ENCODE peak calls at places on chromosome 1, in five cellular contexts. One of them, this sample, is unnamed.

GRCh38 chr1:26704629-26705028 is 8.8 kb downstream of the ARID1A start:
- DNase-seq in heart left ventricle: no peak
- DNase-seq in testis: no peak
- DNase-seq in left ventricle myocardium inferior: no peak
- DNase-seq in thyroid gland: no peak
- DNase-seq in this sample: no peak

GRCh38 chr1:212628056-212628455 is 19.5 kb downstream of the ATF3 start:
- DNase-seq in heart left ventricle: no peak
- DNase-seq in testis: no peak
- DNase-seq in left ventricle myocardium inferior: no peak
- DNase-seq in thyroid gland: no peak
- DNase-seq in this sample: no peak

GRCh38 chr1:116988248-116988647 is 13.3 kb upstream of the CD101 start:
- DNase-seq in heart left ventricle: peak; percentile 37
- DNase-seq in testis: no peak
- DNase-seq in left ventricle myocardium inferior: peak; percentile 38
- DNase-seq in thyroid gland: no peak
- DNase-seq in this sample: no peak

GRCh38 chr1:48471103-48471502 is 901 bp downstream of the SPATA6 start:
- DNase-seq in heart left ventricle: no peak
- DNase-seq in testis: no peak
- DNase-seq in left ventricle myocardium inferior: no peak
- DNase-seq in thyroid gland: no peak
- DNase-seq in this sample: peak; percentile 25

GRCh38 chr1:114176366-114176765 is 22.7 kb upstream of the SYT6 start:
- DNase-seq in heart left ventricle: no peak
- DNase-seq in testis: no peak
- DNase-seq in left ventricle myocardium inferior: no peak
- DNase-seq in thyroid gland: no peak
- DNase-seq in this sample: no peak

GRCh38 chr1:225418059-225418458 is 9.8 kb downstream of the LBR start:
- DNase-seq in heart left ventricle: no peak
- DNase-seq in testis: no peak
- DNase-seq in left ventricle myocardium inferior: no peak
- DNase-seq in thyroid gland: no peak
- DNase-seq in this sample: no peak

GRCh38 chr1:99766378-99766800 is at the start of gene FRRS1:
- DNase-seq in heart left ventricle: peak; percentile 46
- DNase-seq in testis: peak; percentile 77
- DNase-seq in left ventricle myocardium inferior: peak; percentile 57
- DNase-seq in thyroid gland: peak; percentile 79
- DNase-seq in this sample: peak; percentile 59

GRCh38 chr1:220886470-220887201 is 7.4 kb downstream of the HLX start:
- DNase-seq in heart left ventricle: no peak
- DNase-seq in testis: no peak
- DNase-seq in left ventricle myocardium inferior: no peak
- DNase-seq in thyroid gland: no peak
- DNase-seq in this sample: no peak

GRCh38 chr1:233242827-233243483 is 52.6 kb downstream of the PCNX2 start:
- DNase-seq in heart left ventricle: no peak
- DNase-seq in testis: no peak
- DNase-seq in left ventricle myocardium inferior: no peak
- DNase-seq in thyroid gland: no peak
- DNase-seq in this sample: no peak

GRCh38 chr1:242033331-242033956 is 34.5 kb upstream of the MAP1LC3C start:
- DNase-seq in heart left ventricle: no peak
- DNase-seq in testis: peak; percentile 62
- DNase-seq in left ventricle myocardium inferior: no peak
- DNase-seq in thyroid gland: no peak
- DNase-seq in this sample: no peak

GRCh38 chr1:210418863-210419641 is 90.3 kb downstream of the HHAT start:
- DNase-seq in heart left ventricle: no peak
- DNase-seq in testis: no peak
- DNase-seq in left ventricle myocardium inferior: no peak
- DNase-seq in thyroid gland: no peak
- DNase-seq in this sample: no peak

GRCh38 chr1:175823401-175823800 is 80.0 kb upstream of the TNR start:
- DNase-seq in heart left ventricle: no peak
- DNase-seq in testis: no peak
- DNase-seq in left ventricle myocardium inferior: no peak
- DNase-seq in thyroid gland: no peak
- DNase-seq in this sample: no peak

GRCh38 chr1:197995408-197996258 is 78.5 kb downstream of the LHX9 start:
- DNase-seq in heart left ventricle: no peak
- DNase-seq in testis: no peak
- DNase-seq in left ventricle myocardium inferior: no peak
- DNase-seq in thyroid gland: no peak
- DNase-seq in this sample: no peak

GRCh38 chr1:65079941-65080340 is 68.1 kb upstream of the AK4 start:
- DNase-seq in heart left ventricle: no peak
- DNase-seq in testis: no peak
- DNase-seq in left ventricle myocardium inferior: no peak
- DNase-seq in thyroid gland: no peak
- DNase-seq in this sample: no peak

GRCh38 chr1:155081472-155082300 is 3.0 kb downstream of the EFNA3 start:
- DNase-seq in heart left ventricle: no peak
- DNase-seq in testis: no peak
- DNase-seq in left ventricle myocardium inferior: no peak
- DNase-seq in thyroid gland: no peak
- DNase-seq in this sample: no peak
- H3K4me3 ChIP-seq in heart left ventricle: peak overlapping the region; percentile 36
- H3K4me3 ChIP-seq in testis: peak overlapping the region; percentile 36
- H3K4me3 ChIP-seq in left ventricle myocardium inferior: peak overlapping the region; percentile 52
- H3K4me3 ChIP-seq in thyroid gland: peak overlapping the region; percentile 7
- H3K4me3 ChIP-seq in this sample: peak overlapping the region; percentile 14

DNA sequence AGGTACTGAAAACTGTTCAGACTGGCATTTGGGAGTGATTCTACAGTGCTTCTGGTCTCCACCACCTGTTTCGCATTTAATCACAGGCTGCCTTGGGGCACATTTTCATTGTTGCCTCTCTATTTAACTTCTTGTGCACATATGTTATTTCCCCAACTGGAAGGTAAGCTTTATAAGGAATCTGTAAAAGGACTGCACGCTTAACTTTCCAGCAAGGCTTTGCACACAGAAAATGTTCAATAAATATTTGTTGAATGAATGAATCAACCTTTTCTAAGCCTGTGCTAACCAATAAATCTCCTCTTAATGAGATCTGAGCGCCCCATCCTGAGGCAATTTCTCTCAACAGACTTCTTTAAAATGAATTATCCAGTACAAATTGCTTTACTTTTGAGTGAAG is 84.3 kb upstream of the ARHGAP29 start:
- DNase-seq in heart left ventricle: no peak
- DNase-seq in testis: no peak
- DNase-seq in left ventricle myocardium inferior: no peak
- DNase-seq in thyroid gland: no peak
- DNase-seq in this sample: no peak
- H3K27me3 ChIP-seq in heart left ventricle: peaks cover 2% of the 10 kb centered on the region
- H3K27me3 ChIP-seq in testis: no peaks in the 10 kb centered on the region
- H3K27me3 ChIP-seq in left ventricle myocardium inferior: no peaks in the 10 kb centered on the region
- H3K27me3 ChIP-seq in thyroid gland: no peaks in the 10 kb centered on the region
- H3K27me3 ChIP-seq in this sample: no peaks in the 10 kb centered on the region

GRCh38 chr1:27858072-27858948 is 14.0 kb upstream of the THEMIS2 start:
- DNase-seq in heart left ventricle: peak; percentile 75
- DNase-seq in testis: peak; percentile 92
- DNase-seq in left ventricle myocardium inferior: peak; percentile 82
- DNase-seq in thyroid gland: peak; percentile 97
- DNase-seq in this sample: peak; percentile 77
- H3K4me3 ChIP-seq in heart left ventricle: no peak overlapping the region
- H3K4me3 ChIP-seq in testis: no peak overlapping the region
- H3K4me3 ChIP-seq in left ventricle myocardium inferior: no peak overlapping the region
- H3K4me3 ChIP-seq in thyroid gland: no peak overlapping the region
- H3K4me3 ChIP-seq in this sample: no peak overlapping the region

GRCh38 chr1:112716133-112716720 is 1.1 kb upstream of the PPM1J start:
- DNase-seq in heart left ventricle: peak; percentile 85
- DNase-seq in testis: peak; percentile 92
- DNase-seq in left ventricle myocardium inferior: peak; percentile 81
- DNase-seq in thyroid gland: peak; percentile 89
- DNase-seq in this sample: peak; percentile 75
- H3K27me3 ChIP-seq in heart left ventricle: peaks cover 5% of the 10 kb centered on the region
- H3K27me3 ChIP-seq in testis: no peaks in the 10 kb centered on the region
- H3K27me3 ChIP-seq in left ventricle myocardium inferior: peaks cover 16% of the 10 kb centered on the region
- H3K27me3 ChIP-seq in thyroid gland: no peaks in the 10 kb centered on the region
- H3K27me3 ChIP-seq in this sample: no peaks in the 10 kb centered on the region

GRCh38 chr1:201053155-201053860 is 29.8 kb upstream of the KIF21B start:
- DNase-seq in heart left ventricle: no peak
- DNase-seq in testis: no peak
- DNase-seq in left ventricle myocardium inferior: no peak
- DNase-seq in thyroid gland: no peak
- DNase-seq in this sample: no peak
- H3K4me3 ChIP-seq in heart left ventricle: no peak overlapping the region
- H3K4me3 ChIP-seq in testis: no peak overlapping the region
- H3K4me3 ChIP-seq in left ventricle myocardium inferior: no peak overlapping the region
- H3K4me3 ChIP-seq in thyroid gland: no peak overlapping the region
- H3K4me3 ChIP-seq in this sample: no peak overlapping the region

DNA sequence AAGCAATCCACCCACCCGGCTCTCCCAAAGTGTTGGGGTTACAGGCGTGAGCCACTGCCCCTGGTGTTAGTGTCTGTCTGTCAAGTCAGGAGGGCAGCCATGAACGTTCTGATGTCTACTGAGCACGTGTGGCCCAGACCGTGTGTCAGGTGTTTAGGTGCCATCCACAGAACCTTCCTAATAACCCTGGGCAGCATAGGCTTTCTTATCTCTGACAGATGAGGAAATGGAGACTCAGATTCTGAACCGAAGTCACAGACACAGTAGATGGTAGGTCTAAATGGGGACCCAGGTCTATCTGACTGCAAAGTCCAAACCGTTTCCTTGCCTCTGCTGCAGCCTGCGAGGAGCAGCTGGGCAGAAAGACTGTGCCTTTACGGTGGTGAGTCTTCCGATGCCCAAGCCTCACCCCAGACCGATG is 622 bp upstream of the IL6R start:
- DNase-seq in heart left ventricle: no peak
- DNase-seq in testis: no peak
- DNase-seq in left ventricle myocardium inferior: no peak
- DNase-seq in thyroid gland: no peak
- DNase-seq in this sample: peak; percentile 30
- H3K27me3 ChIP-seq in heart left ventricle: no peaks in the 10 kb centered on the region
- H3K27me3 ChIP-seq in testis: no peaks in the 10 kb centered on the region
- H3K27me3 ChIP-seq in left ventricle myocardium inferior: no peaks in the 10 kb centered on the region
- H3K27me3 ChIP-seq in thyroid gland: no peaks in the 10 kb centered on the region
- H3K27me3 ChIP-seq in this sample: no peaks in the 10 kb centered on the region

GRCh38 chr1:157450106-157450505 is 102.2 kb downstream of the FCRL5 start:
- DNase-seq in heart left ventricle: no peak
- DNase-seq in testis: no peak
- DNase-seq in left ventricle myocardium inferior: no peak
- DNase-seq in thyroid gland: no peak
- DNase-seq in this sample: no peak

GRCh38 chr1:157457279-157457678 is 95.0 kb downstream of the FCRL5 start:
- DNase-seq in heart left ventricle: no peak
- DNase-seq in testis: no peak
- DNase-seq in left ventricle myocardium inferior: no peak
- DNase-seq in thyroid gland: no peak
- DNase-seq in this sample: no peak

GRCh38 chr1:157460381-157460780 is 91.9 kb downstream of the FCRL5 start:
- DNase-seq in heart left ventricle: no peak
- DNase-seq in testis: no peak
- DNase-seq in left ventricle myocardium inferior: no peak
- DNase-seq in thyroid gland: no peak
- DNase-seq in this sample: no peak

GRCh38 chr1:157455318-157455717 is 97.0 kb downstream of the FCRL5 start:
- DNase-seq in heart left ventricle: no peak
- DNase-seq in testis: no peak
- DNase-seq in left ventricle myocardium inferior: no peak
- DNase-seq in thyroid gland: no peak
- DNase-seq in this sample: no peak
- H3K4me3 ChIP-seq in heart left ventricle: no peak overlapping the region
- H3K4me3 ChIP-seq in testis: no peak overlapping the region
- H3K4me3 ChIP-seq in left ventricle myocardium inferior: no peak overlapping the region
- H3K4me3 ChIP-seq in thyroid gland: no peak overlapping the region
- H3K4me3 ChIP-seq in this sample: no peak overlapping the region